ENCODE peak calls at places on chromosomes 12 and 14, in six cellular contexts. V is uterus, S is A549, H is IMR-90, W is gastrocnemius medialis, L is tibial nerve. J is an unnamed sample.

GRCh38 chr14:69750495-69750894 is 16.4 kb upstream of the SRSF5 start:
- DNase-seq in W (no peak), S (no peak), L (no peak), V (no peak), H (no peak), J (no peak)

GRCh38 chr12:116490481-116490880 is 68.7 kb upstream of the MAP1LC3B2 start:
- DNase-seq in L (no peak), W (no peak), S (no peak), H (peak; percentile 65), V (no peak), J (no peak)

GRCh38 chr12:131092911-131093901 is 139.5 kb downstream of the ADGRD1 start:
- DNase-seq in S (no peak), H (no peak), L (peak; percentile 23), V (peak; percentile 10), W (no peak), J (peak; percentile 35)

GRCh38 chr12:65084579-65084978 is 36.5 kb downstream of the WIF1 start:
- DNase-seq in W (no peak), S (no peak), H (no peak), L (no peak), V (no peak), J (no peak)

GRCh38 chr12:56451147-56451546 is 1.9 kb upstream of the TIMELESS start:
- DNase-seq in V (no peak), L (no peak), W (no peak), H (no peak), S (no peak), J (no peak)

GRCh38 chr14:58281969-58282368 is 16.4 kb upstream of the ARID4A start:
- DNase-seq in W (no peak), S (peak; percentile 18), L (no peak), H (no peak), V (no peak), J (no peak)

GRCh38 chr12:27965966-27966365 is 6.6 kb downstream of the PTHLH start:
- DNase-seq in S (no peak), W (no peak), V (no peak), H (peak; percentile 63), L (no peak), J (no peak)

GRCh38 chr14:77593501-77593911 is 22.9 kb downstream of the SPTLC2 start:
- DNase-seq in W (no peak), V (no peak), L (no peak), S (no peak), H (peak; percentile 60), J (no peak)

GRCh38 chr12:92552412-92553108 is 150.2 kb upstream of the PLEKHG7 start:
- DNase-seq in V (no peak), H (peak; percentile 32), S (peak; percentile 64), L (no peak), W (no peak), J (no peak)

GRCh38 chr12:124422142-124422569 is 127.3 kb downstream of the RFLNA start:
- DNase-seq in V (peak; percentile 59), S (peak; percentile 58), W (no peak), L (no peak), H (no peak), J (peak; percentile 80)

GRCh38 chr14:93081875-93082570 is 33.7 kb downstream of the ITPK1 start:
- DNase-seq in W (no peak), L (no peak), V (no peak), S (no peak), H (no peak), J (no peak)

GRCh38 chr14:58784946-58785345 is 147.2 kb downstream of the DACT1 start:
- DNase-seq in W (no peak), V (no peak), L (no peak), H (no peak), S (no peak), J (no peak)

GRCh38 chr12:105212431-105212830 is 23.5 kb downstream of the APPL2 start:
- DNase-seq in L (no peak), W (no peak), H (peak; percentile 83), S (no peak), V (no peak), J (no peak)

GRCh38 chr12:25056486-25057130 is 107.7 kb upstream of the BCAT1 start:
- DNase-seq in V (no peak), S (no peak), H (no peak), W (no peak), L (no peak), J (no peak)

GRCh38 chr12:79424109-79424721 is 266.5 kb downstream of the PAWR start:
- DNase-seq in H (peak; percentile 95), W (no peak), V (no peak), S (peak; percentile 94), L (no peak), J (no peak)

GRCh38 chr12:117468016-117468415 is 106.6 kb upstream of the NOS1 start:
- DNase-seq in S (no peak), W (no peak), L (no peak), V (no peak), H (no peak), J (no peak)

GRCh38 chr12:62813031-62813829 is 121.7 kb downstream of the PPM1H start:
- DNase-seq in W (no peak), S (peak; percentile 83), V (peak; percentile 55), H (peak; percentile 68), L (no peak), J (no peak)

GRCh38 chr14:54219281-54220121 is 177.3 kb upstream of the CDKN3 start:
- DNase-seq in H (no peak), L (no peak), S (no peak), V (no peak), W (no peak), J (no peak)

GRCh38 chr12:18895946-18896345 is 158.0 kb downstream of the CAPZA3 start:
- DNase-seq in S (no peak), V (no peak), L (no peak), H (no peak), W (no peak), J (no peak)

GRCh38 chr12:88951860-88952483 is 371.7 kb upstream of the KITLG start:
- DNase-seq in S (no peak), W (no peak), L (no peak), H (no peak), V (no peak), J (no peak)

GRCh38 chr14:24184104-24184970 is 4.3 kb downstream of the IPO4 start:
- DNase-seq in V (no peak), L (no peak), W (no peak), H (no peak), S (no peak), J (no peak)

GRCh38 chr12:50218386-50218785 is 51.2 kb upstream of the CERS5 start:
- DNase-seq in V (no peak), S (peak; percentile 82), L (no peak), H (peak; percentile 71), W (no peak), J (no peak)

GRCh38 chr12:110995615-110996014 is 75.2 kb upstream of the MYL2 start:
- DNase-seq in S (no peak), W (no peak), V (no peak), L (no peak), H (no peak), J (no peak)

GRCh38 chr14:85601246-85601645 is 71.3 kb downstream of the FLRT2 start:
- DNase-seq in V (no peak), W (no peak), S (no peak), H (no peak), L (no peak), J (no peak)

GRCh38 chr12:71636704-71637115 is 26.9 kb downstream of the ZFC3H1 start:
- DNase-seq in W (no peak), V (no peak), L (no peak), H (peak; percentile 72), S (peak; percentile 78), J (no peak)

GRCh38 chr12:124812972-124813371 is 50.7 kb downstream of the SCARB1 start:
- DNase-seq in V (no peak), L (no peak), S (no peak), H (no peak), W (no peak), J (no peak)

GRCh38 chr12:19129121-19129485 is 430 bp upstream of the PLEKHA5 start:
- DNase-seq in S (peak; percentile 25), V (no peak), L (no peak), W (no peak), H (peak; percentile 29), J (no peak)

GRCh38 chr12:9760699-9761406 is at the start of gene CD69:
- DNase-seq in S (no peak), L (no peak), V (no peak), H (no peak), W (no peak), J (no peak)

GRCh38 chr12:90084018-90084417 is 375.4 kb upstream of the ATP2B1 start:
- DNase-seq in L (no peak), W (no peak), V (no peak), H (peak; percentile 59), S (peak; percentile 32), J (no peak)

GRCh38 chr14:88630565-88630964 is 67.7 kb downstream of the ZC3H14 start:
- DNase-seq in H (peak; percentile 77), L (no peak), V (no peak), W (no peak), S (peak; percentile 18), J (no peak)

GRCh38 chr14:100375963-100376735 is 53.0 kb downstream of the SLC25A47 start:
- DNase-seq in W (peak; percentile 92), L (peak; percentile 92), S (peak; percentile 96), V (peak; percentile 95), H (peak; percentile 95), J (peak; percentile 91)
- TF ChIP-seq POLR2A in W (peak; percentile 78), L (peak; percentile 71), S (peak; percentile 60), V (peak; percentile 52), H (peak; percentile 96), J (peak; percentile 40)

DNA sequence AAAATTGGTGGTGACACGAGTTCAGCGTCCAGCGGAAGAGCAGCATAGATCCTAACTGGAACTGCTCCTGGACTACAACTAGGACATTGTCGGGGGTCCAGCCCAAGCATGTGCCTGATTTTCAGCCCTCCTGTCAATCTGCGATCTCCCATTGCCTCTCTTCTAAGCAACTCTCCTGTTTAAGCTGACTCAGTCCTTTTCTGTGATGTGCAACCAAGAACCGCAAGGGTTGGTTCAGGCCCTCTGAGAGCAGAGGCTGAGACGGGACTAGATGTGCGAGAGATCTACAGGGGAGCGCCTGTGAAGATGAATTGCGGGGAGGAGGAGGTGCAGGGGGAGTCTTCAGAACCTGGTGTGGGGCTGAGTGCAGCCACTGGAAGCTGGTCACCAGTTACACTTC is 3.7 kb upstream of the PAPLN start:
- DNase-seq in H (no peak), L (no peak), W (no peak), S (no peak), V (no peak), J (no peak)
- H3K27ac ChIP-seq in H (no peak overlapping the region), L (no peak overlapping the region), W (no peak overlapping the region), S (no peak overlapping the region), V (no peak overlapping the region), J (no peak overlapping the region)

DNA sequence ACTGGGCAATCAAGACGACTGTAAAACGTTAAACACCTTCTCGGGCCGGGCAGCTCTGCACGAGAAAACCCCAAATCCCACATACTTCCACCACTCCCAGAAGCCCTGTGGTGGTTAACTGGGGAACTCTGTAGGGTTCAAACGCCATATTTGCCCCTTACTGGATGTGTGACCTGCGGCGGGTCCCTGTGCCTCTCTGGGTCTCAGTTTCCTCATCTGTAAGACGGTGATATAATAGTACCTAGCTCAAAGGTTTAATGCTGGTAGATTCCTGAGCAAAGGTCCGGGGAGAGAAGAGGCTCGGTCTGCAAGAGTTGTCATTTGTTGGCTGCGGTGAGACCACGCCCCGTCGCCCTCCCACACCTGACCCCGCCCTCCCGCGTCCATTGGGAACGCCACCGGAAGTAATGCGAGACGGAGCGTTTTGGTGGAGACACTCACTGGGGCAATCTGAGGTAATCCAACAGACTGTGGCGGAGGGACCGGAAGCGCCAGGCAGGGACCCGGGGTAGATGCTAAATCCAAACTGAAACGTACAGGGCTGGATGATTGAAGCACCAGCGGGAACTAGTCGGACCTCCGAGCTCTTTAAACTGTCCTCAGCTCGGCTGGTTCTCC is 661 bp upstream of the OGFOD2 start:
- DNase-seq in S (peak; percentile 99), H (peak; percentile 98), L (peak; percentile 97), V (peak; percentile 99), W (peak; percentile 97), J (peak; percentile 98)
- TF ChIP-seq POLR2A in S (peak; percentile 39), H (no peak), L (no peak), V (no peak), W (no peak), J (no peak)

GRCh38 chr12:59619461-59620240 is 23.8 kb downstream of the SLC16A7 start:
- DNase-seq in L (no peak), S (no peak), H (no peak), V (no peak), W (no peak), J (no peak)
- H3K27ac ChIP-seq in L (no peak overlapping the region), S (no peak overlapping the region), H (no peak overlapping the region), V (no peak overlapping the region), W (no peak overlapping the region), J (no peak overlapping the region)

J was measured in breast epithelium.